ENCODE peak calls at places on chromosomes 1 and 21, in six cellular contexts. C, T, N, M, G and A are unnamed samples.

GRCh38 chr1:17919525-17920439 is 164.6 kb downstream of the ACTL8 start:
- DNase-seq in C (no peak), M (no peak), T (peak; percentile 81), G (no peak), N (peak; percentile 19), A (peak; percentile 25)

GRCh38 chr21:44947111-44947929 is 7.5 kb downstream of the SLX9 start:
- DNase-seq in N (no peak), T (no peak), M (no peak), G (no peak), C (no peak), A (no peak)

GRCh38 chr1:104163912-104164476 is 414.3 kb downstream of the AMY1C start:
- DNase-seq in T (peak; percentile 24), G (no peak), N (no peak), C (no peak), M (no peak), A (no peak)

GRCh38 chr1:85142753-85143152 is 58.1 kb downstream of the SYDE2 start:
- DNase-seq in M (no peak), C (no peak), T (no peak), N (no peak), G (no peak), A (no peak)

GRCh38 chr1:154664331-154664730 is 56.3 kb upstream of the ADAR start:
- DNase-seq in M (no peak), C (no peak), G (no peak), T (no peak), N (no peak), A (no peak)

GRCh38 chr1:207878939-207879338 is 32.0 kb downstream of the CD34 start:
- DNase-seq in T (no peak), N (no peak), C (no peak), M (no peak), G (no peak), A (no peak)

GRCh38 chr1:101005871-101006270 is 19.7 kb downstream of the DPH5 start:
- DNase-seq in G (no peak), C (peak; percentile 28), N (no peak), T (no peak), M (no peak), A (no peak)

GRCh38 chr1:5915587-5916571 is 76.3 kb downstream of the NPHP4 start:
- DNase-seq in G (peak; percentile 30), N (peak; percentile 6), C (no peak), M (peak; percentile 5), T (peak; percentile 61), A (peak; percentile 16)

GRCh38 chr1:168064216-168064615 is 72.5 kb downstream of the GPR161 start:
- DNase-seq in C (no peak), M (no peak), N (no peak), G (no peak), T (no peak), A (no peak)

GRCh38 chr1:226125097-226125630 is 61.4 kb downstream of the ACBD3 start:
- DNase-seq in G (peak; percentile 70), N (peak; percentile 74), M (peak; percentile 55), T (peak; percentile 92), C (peak; percentile 40), A (peak; percentile 85)

GRCh38 chr1:154973344-154974085 is 966 bp upstream of the CKS1B start:
- DNase-seq in T (peak; percentile 100), C (peak; percentile 85), G (peak; percentile 99), N (peak; percentile 97), M (peak; percentile 91), A (peak; percentile 88)

GRCh38 chr1:36351222-36351977 is 28.0 kb upstream of the EVA1B start:
- DNase-seq in T (no peak), M (no peak), N (peak; percentile 32), C (no peak), G (no peak), A (peak; percentile 61)

GRCh38 chr1:246959944-246960693 is 28.4 kb upstream of the AHCTF1 start:
- DNase-seq in M (peak; percentile 28), C (peak; percentile 24), N (no peak), G (no peak), T (no peak), A (no peak)

GRCh38 chr1:23617019-23617418 is 57.7 kb upstream of the ID3 start:
- DNase-seq in M (no peak), G (no peak), N (no peak), C (no peak), T (no peak), A (no peak)

GRCh38 chr1:202143768-202144509 is 598 bp downstream of the ARL8A start:
- DNase-seq in M (no peak), G (no peak), T (peak; percentile 73), N (no peak), C (no peak), A (no peak)

GRCh38 chr1:47225430-47226100 is 6.5 kb downstream of the TAL1 start:
- DNase-seq in T (peak; percentile 36), M (no peak), C (no peak), G (no peak), N (no peak), A (no peak)

GRCh38 chr21:41824466-41825207 is 54.5 kb downstream of the PRDM15 start:
- DNase-seq in T (no peak), M (no peak), G (no peak), N (no peak), C (no peak), A (no peak)
- TF ChIP-seq REST in T (no peak), M (no peak), G (no peak), N (no peak), C (no peak), A (no peak)

DNA sequence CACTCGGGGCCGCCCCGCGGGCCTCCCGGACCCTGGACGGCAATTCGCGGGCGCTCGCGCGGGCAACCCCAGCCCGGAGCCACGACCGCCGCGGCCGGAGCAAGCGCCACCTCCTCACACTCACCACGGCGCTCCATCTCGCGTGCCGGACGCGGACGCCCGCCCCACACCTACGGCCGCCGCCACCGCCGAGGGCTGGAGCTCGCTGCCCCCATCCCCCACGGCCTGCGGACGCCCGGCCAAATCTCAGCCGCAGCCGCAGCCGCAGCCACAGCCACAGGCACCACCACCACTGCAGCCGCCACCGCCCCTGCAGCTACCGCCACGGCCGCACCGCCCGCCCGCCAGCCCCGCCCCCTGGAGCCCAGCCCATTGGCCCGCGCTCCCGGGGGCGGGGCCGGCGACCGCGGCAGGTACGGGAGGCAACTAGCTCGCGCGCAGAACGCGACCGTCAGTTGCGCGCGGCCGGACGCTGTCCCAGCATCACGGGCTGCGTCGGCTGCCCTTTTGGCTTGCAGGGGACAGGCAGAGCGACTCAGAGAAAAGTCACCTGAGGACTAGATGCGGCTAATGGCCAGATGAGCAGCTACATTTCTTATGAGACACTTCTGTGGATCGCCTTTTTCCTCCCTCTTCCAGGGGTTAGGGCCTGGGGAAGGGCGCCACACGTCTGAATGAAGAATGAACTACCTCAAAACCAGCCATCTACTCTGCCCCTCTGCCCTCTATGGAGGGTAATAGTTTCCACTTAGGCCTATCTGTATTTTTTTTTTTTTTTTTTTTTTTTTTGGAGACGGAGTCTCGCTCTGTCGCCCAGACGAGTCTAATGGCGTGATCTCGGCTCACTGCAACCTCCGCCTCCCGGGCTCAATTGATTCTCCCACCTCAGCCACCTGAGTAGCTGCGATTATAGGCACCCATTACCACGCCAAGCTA is at the start of gene ARHGAP29:
- DNase-seq in N (peak; percentile 67), G (peak; percentile 74), C (peak; percentile 11), T (peak; percentile 91), M (no peak), A (peak; percentile 48)
- TF ChIP-seq REST in N (no peak), G (peak; percentile 36), C (no peak), T (no peak), M (no peak), A (no peak)

DNA sequence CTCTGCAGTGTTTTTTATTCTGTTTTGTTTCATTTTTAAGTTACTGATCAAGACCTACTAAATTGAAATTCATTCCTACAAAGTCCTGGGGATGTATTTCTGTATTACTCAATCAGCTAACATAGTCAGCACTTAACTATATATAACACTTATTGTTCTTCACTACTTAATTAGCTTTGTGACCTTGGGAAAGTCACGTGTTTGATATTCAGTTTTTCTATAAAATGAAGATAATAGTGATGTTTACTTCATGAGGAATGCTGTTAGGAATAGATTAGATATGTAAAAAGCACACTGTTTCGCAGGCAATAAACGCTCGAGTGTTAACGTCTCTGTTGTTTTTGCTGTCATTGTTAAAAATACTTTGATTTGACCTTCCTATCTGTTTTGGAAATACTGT is 44.6 kb downstream of the CTTNBP2NL start:
- DNase-seq in N (no peak), G (no peak), T (no peak), M (no peak), C (no peak), A (no peak)
- TF ChIP-seq REST in N (no peak), G (no peak), T (no peak), M (no peak), C (no peak), A (no peak)

DNA sequence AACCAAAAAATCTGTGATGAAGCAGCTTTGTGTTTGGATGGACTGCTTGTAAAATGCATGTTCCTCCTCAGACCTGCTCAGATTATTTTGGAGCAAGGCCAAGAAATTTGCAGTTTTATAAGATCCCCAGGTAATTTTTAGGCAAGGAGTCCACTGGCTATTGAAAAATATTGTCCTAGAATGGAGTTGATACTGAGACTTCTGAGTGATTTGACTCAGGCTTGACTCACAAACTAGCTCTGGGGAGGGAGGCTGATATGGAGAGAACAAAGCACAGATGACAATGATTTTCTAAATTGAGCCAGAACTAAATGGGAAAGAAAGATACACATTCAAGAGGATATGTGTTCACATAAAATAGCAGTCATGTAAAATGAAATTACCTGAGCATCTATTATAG is 36.7 kb downstream of the AGL start:
- DNase-seq in N (no peak), C (no peak), M (no peak), G (no peak), T (no peak), A (no peak)
- TF ChIP-seq REST in N (no peak), C (no peak), M (no peak), G (no peak), T (no peak), A (no peak)

DNA sequence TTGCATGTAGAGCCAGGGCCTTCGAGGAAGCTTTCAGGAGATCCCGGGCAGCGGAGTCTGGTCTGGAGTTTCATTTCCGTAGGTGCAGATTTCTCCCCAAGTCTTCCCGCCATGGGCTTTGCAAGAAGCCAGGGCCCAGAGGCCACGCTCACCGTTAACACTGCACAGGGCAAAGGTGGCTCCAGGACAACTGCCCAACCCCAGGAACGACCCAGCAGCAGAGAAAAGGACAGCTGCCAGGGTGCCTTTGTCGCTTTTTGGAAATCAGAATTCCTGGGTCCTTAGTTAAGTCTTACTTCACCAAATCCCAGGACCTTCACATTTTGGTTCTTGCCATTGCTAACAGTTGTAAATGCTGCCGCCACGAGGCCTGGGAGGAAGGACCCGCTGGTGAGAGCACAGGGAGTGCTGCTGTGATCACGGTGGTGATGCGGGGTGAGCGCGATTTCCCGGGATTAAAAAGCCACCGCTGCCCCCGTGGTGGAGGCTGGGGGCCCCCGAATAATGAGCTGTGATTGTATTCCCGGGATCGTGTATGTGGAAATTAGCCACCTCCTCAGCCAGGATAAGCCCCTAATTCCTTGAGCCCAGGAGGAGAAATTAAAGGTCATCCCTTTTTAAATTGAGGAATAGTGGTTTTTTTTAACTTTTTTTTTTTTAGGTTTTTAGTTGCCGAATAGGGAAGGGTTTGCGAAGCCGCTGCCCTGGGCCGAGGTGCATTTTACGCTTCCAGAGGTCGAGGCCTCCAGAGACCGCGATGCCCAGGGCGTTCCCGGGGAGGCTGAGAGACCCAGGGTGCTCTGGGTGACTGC is 8.2 kb downstream of the SIM2 start:
- DNase-seq in C (no peak), M (no peak), N (no peak), G (no peak), T (peak; percentile 64), A (no peak)
- TF ChIP-seq REST in C (no peak), M (no peak), N (no peak), G (no peak), T (no peak), A (no peak)